ENCODE peak calls at places on chromosomes 3 and 15, in eight cellular contexts. E is BE2C, M is fibroblast of pulmonary artery, W is stomach, S is mesenchymal stem cell, T is kidney, I is GM23338, R is GM06990. V is an unnamed sample.
A peak's percentile ranks its signal among the peaks of the same experiment; 100 is the strongest.

GRCh38 chr3:124413393-124413792 is 316.9 kb upstream of the UMPS start:
- DNase-seq in M (no peak), I (no peak), W (no peak), T (no peak), E (no peak), S (no peak), R (no peak), V (no peak)

GRCh38 chr15:83844742-83845141 is 190.8 kb downstream of the ADAMTSL3 start:
- DNase-seq in E (no peak), S (peak; percentile 46), I (no peak), M (no peak), W (no peak), T (no peak), R (no peak), V (peak; percentile 90)

GRCh38 chr15:40238927-40239591 is at the start of gene PAK6:
- DNase-seq in R (no peak), I (peak; percentile 87), W (peak; percentile 84), E (peak; percentile 65), M (peak; percentile 31), S (peak; percentile 53), T (peak; percentile 96), V (peak; percentile 45)

GRCh38 chr15:89122532-89123525 is 34.6 kb downstream of the ABHD2 start:
- DNase-seq in W (no peak), I (no peak), R (no peak), E (no peak), T (no peak), M (peak; percentile 50), S (no peak), V (peak; percentile 85)

GRCh38 chr3:190983875-190984274 is 121.4 kb upstream of the GMNC start:
- DNase-seq in I (no peak), R (no peak), W (no peak), E (no peak), M (no peak), S (no peak), T (no peak), V (no peak)

GRCh38 chr3:39839504-39839903 is 30.1 kb downstream of the MYRIP start:
- DNase-seq in E (no peak), T (no peak), M (no peak), S (no peak), R (no peak), I (no peak), W (no peak), V (no peak)

GRCh38 chr3:166518040-166518439 is 680.8 kb upstream of the BCHE start:
- DNase-seq in M (no peak), S (no peak), W (no peak), I (no peak), T (peak; percentile 10), R (no peak), E (no peak), V (no peak)

GRCh38 chr3:113498221-113499005 is 16.5 kb downstream of the SPICE1 start:
- DNase-seq in M (peak; percentile 74), E (no peak), T (no peak), R (no peak), S (peak; percentile 67), I (no peak), W (no peak), V (peak; percentile 28)

DNA sequence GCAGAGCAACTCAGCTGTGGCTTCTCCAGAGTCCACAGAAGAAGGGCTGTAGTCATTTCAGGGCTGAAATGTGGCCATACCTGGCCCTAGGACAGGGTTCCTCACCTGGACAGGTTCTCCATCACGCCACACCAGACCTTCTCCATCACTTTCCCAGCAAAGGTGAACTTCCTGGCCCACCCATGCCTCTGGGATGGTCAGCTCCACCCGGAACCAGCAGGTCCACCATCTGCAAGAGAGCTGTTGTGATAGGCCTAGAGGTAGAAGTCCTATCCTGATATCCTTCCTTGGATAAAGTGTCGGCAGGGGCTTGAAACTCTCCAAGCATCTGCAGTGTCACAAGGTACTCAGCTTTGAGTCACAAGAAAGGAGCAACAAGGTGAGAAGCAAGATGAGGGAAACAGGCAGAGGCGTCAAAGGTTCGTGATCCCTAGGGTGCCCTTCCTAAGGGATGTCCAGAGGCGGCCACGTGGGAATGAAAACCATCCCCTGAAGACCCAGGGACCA is 948 bp downstream of the MAN2C1 start:
- DNase-seq in T (peak; percentile 45), E (no peak), I (no peak), W (no peak), R (no peak), S (no peak), M (no peak), V (no peak)
- H3K4me3 ChIP-seq in T (peak overlapping the region; percentile 52), E (peak overlapping the region; percentile 80), I (peak overlapping the region; percentile 87), W (peak overlapping the region; percentile 88), R (peak overlapping the region; percentile 56), S (peak overlapping the region; percentile 78), M (peak overlapping the region; percentile 87), V (peak overlapping the region; percentile 83)

GRCh38 chr3:133442518-133442917 is 42.7 kb downstream of the BFSP2 start:
- DNase-seq in W (no peak), M (no peak), R (no peak), E (no peak), I (no peak), S (no peak), T (no peak), V (no peak)

GRCh38 chr3:133444071-133444774 is 44.4 kb downstream of the BFSP2 start:
- DNase-seq in T (no peak), I (no peak), E (no peak), M (peak; percentile 73), W (peak; percentile 51), S (no peak), R (no peak), V (peak; percentile 38)

GRCh38 chr3:133440652-133441051 is 40.8 kb downstream of the BFSP2 start:
- DNase-seq in T (no peak), E (no peak), W (no peak), S (peak; percentile 29), I (no peak), M (no peak), R (no peak), V (no peak)

GRCh38 chr3:133439563-133439962 is 39.7 kb downstream of the BFSP2 start:
- DNase-seq in S (no peak), I (no peak), R (no peak), M (no peak), T (no peak), E (no peak), W (no peak), V (no peak)

GRCh38 chr3:133441867-133442270 is 42.0 kb downstream of the BFSP2 start:
- DNase-seq in I (no peak), R (no peak), W (no peak), M (no peak), S (peak; percentile 16), T (no peak), E (no peak), V (no peak)
- H3K4me3 ChIP-seq in I (no peak overlapping the region), R (peak overlapping the region; percentile 13), W (no peak overlapping the region), M (no peak overlapping the region), S (peak overlapping the region; percentile 54), T (no peak overlapping the region), E (no peak overlapping the region), V (no peak overlapping the region)

GRCh38 chr3:126781406-126781805 is 77.4 kb downstream of the CHCHD6 start:
- DNase-seq in S (no peak), R (no peak), W (no peak), T (no peak), M (no peak), I (no peak), E (no peak), V (peak; percentile 38)
- H3K4me3 ChIP-seq in S (peak overlapping the region; percentile 62), R (no peak overlapping the region), W (no peak overlapping the region), T (no peak overlapping the region), M (no peak overlapping the region), I (no peak overlapping the region), E (no peak overlapping the region), V (no peak overlapping the region)

DNA sequence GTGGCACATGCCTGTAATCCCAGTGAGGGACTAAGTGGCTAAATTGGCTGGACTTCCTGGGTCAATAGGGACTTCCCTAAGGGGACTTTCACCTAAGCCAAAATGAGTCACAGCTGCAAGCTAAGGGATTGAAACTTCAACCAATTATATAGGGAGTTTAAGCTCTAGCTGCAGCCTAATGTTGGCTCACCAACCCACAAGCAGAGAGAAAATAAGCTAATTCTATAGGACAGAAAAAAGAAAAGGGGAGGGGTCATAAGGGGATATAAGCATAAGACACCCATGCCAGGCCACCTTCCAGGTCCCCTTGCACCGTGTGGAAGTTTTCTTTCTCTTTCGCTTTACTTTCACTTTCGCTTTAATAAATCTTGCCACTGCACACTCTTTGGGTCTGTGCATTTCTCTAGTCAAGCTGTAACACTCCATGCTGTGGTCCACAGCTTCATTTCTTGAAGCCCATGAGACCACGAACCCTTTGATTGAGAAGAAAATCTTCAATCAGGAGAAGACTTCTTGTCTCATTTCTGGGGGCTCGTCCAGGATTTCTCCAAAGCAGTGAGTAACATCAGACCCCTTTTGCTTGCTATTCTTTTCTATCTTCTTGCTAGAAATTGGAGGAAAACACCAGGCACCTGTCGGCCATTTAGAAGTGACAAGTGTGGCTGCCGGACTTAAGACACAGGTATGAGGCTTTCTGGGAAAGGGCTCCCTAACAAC is 192.3 kb downstream of the IGSF11 start:
- DNase-seq in R (no peak), S (peak; percentile 22), M (no peak), E (no peak), T (no peak), W (no peak), I (peak; percentile 54), V (peak; percentile 4)
- H3K4me3 ChIP-seq in R (no peak overlapping the region), S (peak overlapping the region; percentile 41), M (no peak overlapping the region), E (peak overlapping the region; percentile 20), T (no peak overlapping the region), W (no peak overlapping the region), I (no peak overlapping the region), V (no peak overlapping the region)

DNA sequence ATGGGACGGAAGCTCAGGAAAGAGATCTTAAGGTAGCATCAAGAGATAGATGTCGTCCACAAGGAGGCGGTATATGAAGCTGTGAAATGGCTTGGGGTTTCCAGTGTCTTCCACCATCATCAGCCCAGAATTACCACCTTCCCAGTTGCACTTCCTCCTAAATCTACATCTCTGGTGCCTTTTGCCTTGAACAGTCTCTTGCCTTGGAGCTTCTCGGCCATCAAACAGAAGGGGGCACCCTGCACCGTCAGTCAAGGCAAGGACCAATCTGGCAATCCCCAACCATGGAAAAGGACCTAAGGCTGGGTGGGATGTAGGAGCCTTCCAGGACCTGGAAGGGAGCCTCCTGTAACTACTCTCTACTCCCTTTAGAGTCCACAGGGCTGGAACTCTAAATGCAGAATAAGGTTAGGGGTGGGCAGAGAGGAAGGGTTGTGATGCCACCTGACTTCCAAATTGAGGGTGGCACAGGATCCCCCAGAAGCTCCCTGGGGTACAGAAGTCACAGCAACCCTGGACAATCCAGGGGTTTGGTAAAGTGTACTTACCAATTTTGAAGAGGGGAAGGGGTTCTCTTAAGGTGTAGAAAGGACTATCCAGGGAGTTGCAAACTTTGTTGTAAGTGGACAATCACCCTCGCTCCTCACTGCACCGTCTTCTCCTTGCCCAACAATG is 1.0 kb upstream of the RYR3 start:
- DNase-seq in R (no peak), M (peak; percentile 3), E (peak; percentile 42), T (peak; percentile 67), W (no peak), S (no peak), I (peak; percentile 66), V (peak; percentile 25)
- H3K4me3 ChIP-seq in R (no peak overlapping the region), M (no peak overlapping the region), E (no peak overlapping the region), T (no peak overlapping the region), W (peak overlapping the region; percentile 41), S (no peak overlapping the region), I (peak overlapping the region; percentile 79), V (no peak overlapping the region)

GRCh38 chr3:129602730-129603560 is 3.5 kb downstream of the PLXND1 start:
- DNase-seq in M (peak; percentile 95), W (no peak), I (peak; percentile 74), S (peak; percentile 99), E (peak; percentile 28), T (peak; percentile 94), R (no peak), V (peak; percentile 93)
- H3K4me3 ChIP-seq in M (peak overlapping the region; percentile 90), W (peak overlapping the region; percentile 60), I (no peak overlapping the region), S (peak overlapping the region; percentile 85), E (no peak overlapping the region), T (peak overlapping the region; percentile 50), R (no peak overlapping the region), V (peak overlapping the region; percentile 21)

GRCh38 chr3:184193991-184194539 is 8.1 kb downstream of the ABCF3 start:
- DNase-seq in E (no peak), R (no peak), T (no peak), S (no peak), M (no peak), I (no peak), W (no peak), V (no peak)
- H3K4me3 ChIP-seq in E (no peak overlapping the region), R (no peak overlapping the region), T (no peak overlapping the region), S (no peak overlapping the region), M (no peak overlapping the region), I (no peak overlapping the region), W (no peak overlapping the region), V (no peak overlapping the region)